ENCODE peak calls at places on chromosome 20, in ten cellular contexts. Z, G, U, H, C, B, N, O, T and A are unnamed samples.

GRCh38 chr20:48866936-48867335 is 39.1 kb upstream of the PREX1 start:
- DNase-seq in Z (no peak), G (no peak), U (no peak), H (no peak), C (no peak), B (no peak), N (no peak), O (no peak), T (no peak), A (no peak)

GRCh38 chr20:22862645-22863230 is 172.4 kb upstream of the SSTR4 start:
- DNase-seq in Z (no peak), G (no peak), U (no peak), H (no peak), C (no peak), B (peak; percentile 30), N (no peak), O (no peak), T (no peak), A (no peak)

GRCh38 chr20:45254867-45255266 is 503 bp upstream of the SLPI start:
- DNase-seq in Z (no peak), G (no peak), U (no peak), H (peak; percentile 55), C (no peak), B (peak; percentile 30), N (no peak), O (peak; percentile 34), T (peak; percentile 29), A (no peak)

GRCh38 chr20:17661121-17661744 is 20.8 kb downstream of the RRBP1 start:
- DNase-seq in Z (no peak), G (no peak), U (no peak), H (peak; percentile 92), C (no peak), B (peak; percentile 87), N (no peak), O (peak; percentile 66), T (no peak), A (no peak)

GRCh38 chr20:36252511-36252910 is 16.2 kb downstream of the AAR2 start:
- DNase-seq in Z (no peak), G (no peak), U (no peak), H (no peak), C (no peak), B (peak; percentile 42), N (no peak), O (no peak), T (no peak), A (no peak)

GRCh38 chr20:32672982-32673727 is 586 bp downstream of the C20orf203 start:
- DNase-seq in Z (no peak), G (no peak), U (no peak), H (no peak), C (peak; percentile 89), B (peak; percentile 54), N (peak; percentile 79), O (no peak), T (no peak), A (no peak)

GRCh38 chr20:16286601-16287000 is 286.6 kb downstream of the KIF16B start:
- DNase-seq in Z (no peak), G (no peak), U (no peak), H (no peak), C (no peak), B (no peak), N (no peak), O (no peak), T (no peak), A (no peak)

GRCh38 chr20:3749689-3750639 is 17.5 kb downstream of the HSPA12B start:
- DNase-seq in Z (peak; percentile 80), G (no peak), U (peak; percentile 10), H (no peak), C (peak; percentile 87), B (peak; percentile 99), N (no peak), O (no peak), T (no peak), A (no peak)

GRCh38 chr20:38387953-38388352 is 41.7 kb downstream of the LBP start:
- DNase-seq in Z (no peak), G (no peak), U (no peak), H (no peak), C (no peak), B (no peak), N (no peak), O (peak; percentile 21), T (peak; percentile 57), A (no peak)

GRCh38 chr20:47440857-47441773 is 60.6 kb upstream of the NCOA3 start:
- DNase-seq in Z (no peak), G (no peak), U (no peak), H (peak; percentile 50), C (no peak), B (peak; percentile 51), N (no peak), O (peak; percentile 38), T (no peak), A (no peak)

GRCh38 chr20:14951707-14952106 is 614.3 kb upstream of the FLRT3 start:
- DNase-seq in Z (no peak), G (no peak), U (no peak), H (peak; percentile 74), C (no peak), B (no peak), N (no peak), O (peak; percentile 80), T (no peak), A (no peak)

GRCh38 chr20:24914388-24915241 is 34.5 kb upstream of the CST7 start:
- DNase-seq in Z (no peak), G (no peak), U (no peak), H (no peak), C (no peak), B (no peak), N (no peak), O (no peak), T (peak; percentile 16), A (no peak)

GRCh38 chr20:59073582-59073981 is 31.0 kb upstream of the PRELID3B start:
- DNase-seq in Z (no peak), G (no peak), U (no peak), H (no peak), C (no peak), B (peak; percentile 35), N (no peak), O (no peak), T (no peak), A (no peak)

GRCh38 chr20:2364014-2364413 is 16.7 kb upstream of the TGM6 start:
- DNase-seq in Z (no peak), G (no peak), U (no peak), H (peak; percentile 42), C (no peak), B (no peak), N (no peak), O (no peak), T (no peak), A (no peak)

GRCh38 chr20:48682529-48683385 is 145.0 kb downstream of the PREX1 start:
- DNase-seq in Z (peak; percentile 31), G (no peak), U (peak; percentile 81), H (peak; percentile 98), C (peak; percentile 85), B (peak; percentile 97), N (no peak), O (peak; percentile 94), T (peak; percentile 59), A (peak; percentile 59)

GRCh38 chr20:61120595-61121515 is 131.2 kb upstream of the CDH4 start:
- DNase-seq in Z (peak; percentile 66), G (peak; percentile 18), U (no peak), H (peak; percentile 67), C (no peak), B (no peak), N (peak; percentile 82), O (no peak), T (peak; percentile 42), A (peak; percentile 82)

GRCh38 chr20:59733326-59733725 is 129.0 kb downstream of the PHACTR3 start:
- DNase-seq in Z (no peak), G (no peak), U (no peak), H (no peak), C (no peak), B (no peak), N (no peak), O (no peak), T (no peak), A (no peak)

GRCh38 chr20:32067234-32067821 is 15.3 kb downstream of the HCK start:
- DNase-seq in Z (no peak), G (peak; percentile 39), U (no peak), H (peak; percentile 99), C (peak; percentile 34), B (peak; percentile 76), N (no peak), O (peak; percentile 85), T (no peak), A (no peak)

GRCh38 chr20:45269754-45270270 is 15.4 kb upstream of the SLPI start:
- DNase-seq in Z (no peak), G (no peak), U (peak; percentile 65), H (no peak), C (no peak), B (no peak), N (no peak), O (no peak), T (no peak), A (no peak)

GRCh38 chr20:39069976-39070375 is 107.8 kb downstream of the DHX35 start:
- DNase-seq in Z (no peak), G (no peak), U (no peak), H (peak; percentile 7), C (no peak), B (peak; percentile 79), N (no peak), O (peak; percentile 37), T (no peak), A (no peak)

GRCh38 chr20:59912609-59913008 is 20.8 kb downstream of the SYCP2 start:
- DNase-seq in Z (no peak), G (no peak), U (no peak), H (no peak), C (no peak), B (no peak), N (no peak), O (no peak), T (no peak), A (no peak)

GRCh38 chr20:50372770-50373088 is 137.5 kb upstream of the PTPN1 start:
- DNase-seq in Z (no peak), G (no peak), U (no peak), H (no peak), C (no peak), B (no peak), N (no peak), O (no peak), T (no peak), A (no peak)

GRCh38 chr20:44399446-44399845 is 43.9 kb downstream of the HNF4A start:
- DNase-seq in Z (no peak), G (no peak), U (no peak), H (no peak), C (no peak), B (peak; percentile 73), N (no peak), O (no peak), T (no peak), A (no peak)

GRCh38 chr20:24106801-24107158 is 118.2 kb upstream of the GGTLC1 start:
- DNase-seq in Z (no peak), G (no peak), U (no peak), H (no peak), C (no peak), B (no peak), N (no peak), O (no peak), T (no peak), A (no peak)

GRCh38 chr20:955656-956055 is 39.5 kb upstream of the ANGPT4 start:
- DNase-seq in Z (no peak), G (no peak), U (no peak), H (no peak), C (no peak), B (no peak), N (no peak), O (no peak), T (no peak), A (no peak)

GRCh38 chr20:1130058-1130694 is 11.8 kb downstream of the PSMF1 start:
- DNase-seq in Z (no peak), G (no peak), U (no peak), H (no peak), C (no peak), B (no peak), N (no peak), O (no peak), T (no peak), A (no peak)

GRCh38 chr20:25314497-25315417 is 66.9 kb downstream of the PYGB start:
- DNase-seq in Z (no peak), G (no peak), U (no peak), H (no peak), C (peak; percentile 62), B (peak; percentile 85), N (no peak), O (no peak), T (no peak), A (peak; percentile 37)

GRCh38 chr20:6142348-6142993 is 19.6 kb upstream of the FERMT1 start:
- DNase-seq in Z (peak; percentile 55), G (peak; percentile 40), U (peak; percentile 28), H (peak; percentile 65), C (no peak), B (peak; percentile 83), N (peak; percentile 58), O (peak; percentile 67), T (peak; percentile 75), A (peak; percentile 55)